ENCODE peak calls at places on chromosomes 5 and 9, in eight cellular contexts. D, L, J, K, M, O, P and Z are unnamed samples.

GRCh38 chr9:70795841-70796240 is 325.6 kb downstream of the TRPM3 start:
- DNase-seq in O (no peak), J (no peak), K (no peak), P (no peak), L (no peak), D (no peak), M (no peak), Z (no peak)

GRCh38 chr9:97954550-97954989 is 16.6 kb upstream of the HEMGN start:
- DNase-seq in L (no peak), P (no peak), M (no peak), O (no peak), D (no peak), J (peak), K (no peak), Z (peak)

GRCh38 chr5:180915924-180916323 is 17.0 kb downstream of the BTNL8 start:
- DNase-seq in D (no peak), O (no peak), K (no peak), J (no peak), P (no peak), L (no peak), M (no peak), Z (no peak)

GRCh38 chr9:3980771-3981170 is 319.1 kb downstream of the GLIS3 start:
- DNase-seq in M (no peak), D (peak), J (no peak), O (no peak), K (no peak), L (no peak), P (peak), Z (peak)

GRCh38 chr9:137194909-137195308 is 5.6 kb downstream of the TPRN start:
- DNase-seq in J (no peak), D (no peak), O (no peak), M (no peak), P (no peak), K (no peak), L (no peak), Z (no peak)

GRCh38 chr5:131513780-131514179 is 121.2 kb downstream of the RAPGEF6 start:
- DNase-seq in P (no peak), O (no peak), L (no peak), K (no peak), M (no peak), J (no peak), D (no peak), Z (no peak)

GRCh38 chr9:110738982-110739381 is 70.4 kb downstream of the MUSK start:
- DNase-seq in O (no peak), J (no peak), K (no peak), D (no peak), M (no peak), P (peak), L (no peak), Z (no peak)

GRCh38 chr5:89204766-89205165 is 321.8 kb upstream of the MEF2C start:
- DNase-seq in O (no peak), K (peak), J (no peak), D (no peak), L (no peak), P (no peak), M (no peak), Z (no peak)

GRCh38 chr5:117435203-117435602 is 860.6 kb upstream of the SEMA6A start:
- DNase-seq in D (no peak), P (no peak), L (no peak), J (no peak), K (no peak), O (no peak), M (no peak), Z (no peak)

GRCh38 chr9:99079542-99079941 is 25.4 kb upstream of the TGFBR1 start:
- DNase-seq in J (no peak), O (no peak), M (no peak), K (no peak), D (no peak), L (no peak), P (no peak), Z (no peak)

GRCh38 chr9:88782931-88783451 is 208.3 kb upstream of the S1PR3 start:
- DNase-seq in K (no peak), P (no peak), J (no peak), O (no peak), D (no peak), M (no peak), L (no peak), Z (no peak)

GRCh38 chr9:125522328-125522725 is 184.7 kb downstream of the MAPKAP1 start:
- DNase-seq in P (peak), D (no peak), K (peak), L (no peak), M (no peak), O (no peak), J (no peak), Z (no peak)

GRCh38 chr9:72149231-72149975 is at the start of gene GDA:
- DNase-seq in J (peak), L (no peak), D (no peak), O (no peak), K (no peak), P (no peak), M (no peak), Z (no peak)

GRCh38 chr5:84092738-84093137 is 291.9 kb downstream of the EDIL3 start:
- DNase-seq in M (no peak), O (no peak), K (no peak), P (no peak), L (no peak), J (no peak), D (no peak), Z (no peak)

GRCh38 chr9:91037511-91038482 is 236.2 kb downstream of the SYK start:
- DNase-seq in M (no peak), L (no peak), O (peak), D (peak), P (peak), K (peak), J (peak), Z (peak)

DNA sequence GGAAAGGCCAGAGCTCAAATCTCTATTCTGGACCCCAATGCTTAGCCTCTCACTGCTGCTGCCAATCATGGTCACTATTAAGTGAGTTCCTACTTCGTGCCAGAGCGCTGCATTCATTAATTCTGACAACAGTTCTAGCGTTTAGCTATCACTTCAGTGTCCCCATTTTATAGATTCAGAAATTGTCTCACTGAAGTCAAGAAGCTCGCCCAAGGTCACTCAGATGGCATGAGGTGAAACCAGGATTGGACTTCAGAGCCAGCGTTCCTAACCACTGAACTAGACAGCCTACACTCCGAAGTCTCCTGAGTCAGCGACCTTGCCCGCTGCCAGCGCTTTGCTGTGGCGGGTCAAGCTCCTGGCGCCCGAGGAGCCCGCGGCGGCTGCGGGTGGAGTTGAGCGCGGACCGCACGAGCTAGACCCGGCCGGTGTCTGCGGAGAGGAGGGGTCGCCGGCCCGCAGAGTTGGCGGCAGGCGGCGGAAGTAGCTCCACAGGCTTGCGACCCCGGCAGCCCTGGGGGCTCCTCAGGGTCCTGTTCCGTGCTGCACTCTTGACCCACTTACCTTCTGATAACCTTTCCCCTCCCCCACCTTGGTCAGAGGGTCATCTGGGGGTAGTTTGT is 2.1 kb upstream of the GABRB2 start:
- DNase-seq in M (no peak), L (no peak), J (no peak), D (no peak), P (no peak), O (no peak), K (no peak), Z (no peak)
- H3K4me3 ChIP-seq in M (no peak), L (peak), J (peak), D (no peak), P (no peak), O (no peak), K (peak), Z (no peak)

DNA sequence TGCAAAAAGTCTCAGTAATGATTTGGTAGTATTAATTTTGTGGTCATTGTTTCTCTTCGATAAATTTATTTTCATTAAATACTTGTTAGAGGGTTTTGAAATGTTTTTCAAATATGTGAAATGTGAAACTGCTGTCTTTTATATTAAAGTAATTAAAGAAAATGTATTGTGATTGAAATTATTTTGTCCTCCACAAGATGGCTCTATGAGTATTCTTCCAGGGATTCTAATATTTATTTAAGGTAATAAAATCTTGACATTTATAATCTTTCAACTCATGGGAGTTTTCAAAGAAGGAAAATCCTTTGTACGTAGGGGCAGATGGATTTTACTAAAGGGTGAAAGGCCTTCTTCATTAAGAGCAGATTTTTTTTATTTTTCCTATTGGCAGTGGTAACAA is 19.3 kb downstream of the ISOC1 start:
- DNase-seq in K (no peak), J (no peak), L (no peak), D (no peak), P (no peak), M (no peak), O (no peak), Z (no peak)
- TF ChIP-seq CTCF in K (no peak), J (peak), L (no peak), D (no peak), P (no peak), M (no peak), O (no peak), Z (no peak)

DNA sequence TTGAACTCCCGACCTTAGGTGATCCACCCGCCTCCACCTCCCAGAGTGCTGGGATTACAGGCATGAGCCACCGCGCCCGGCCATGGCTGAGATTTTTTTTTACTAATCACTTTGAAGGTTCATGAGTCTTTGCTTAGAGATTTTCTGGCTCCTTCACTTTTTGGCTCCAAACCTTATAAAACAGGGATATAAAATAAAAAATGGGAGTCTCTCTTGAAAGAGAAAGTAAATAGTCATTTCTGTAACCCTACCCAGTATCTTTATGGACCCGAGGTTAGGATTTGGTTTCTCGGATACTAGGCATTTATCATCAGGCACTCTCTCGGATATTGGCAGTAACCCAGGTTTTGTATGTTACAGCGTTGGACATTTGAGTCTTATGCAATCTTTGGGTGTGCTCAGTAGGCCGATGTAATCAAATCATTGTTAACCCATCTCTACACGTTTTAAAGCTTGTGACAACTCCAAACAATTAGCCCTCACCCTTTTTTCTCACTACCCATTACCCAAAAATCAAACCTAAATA is 25.3 kb downstream of the STXBP1 start:
- DNase-seq in D (peak), J (no peak), O (peak), P (peak), M (no peak), L (no peak), K (no peak), Z (no peak)
- H3K4me3 ChIP-seq in D (no peak), J (no peak), O (no peak), P (no peak), M (no peak), L (no peak), K (no peak), Z (no peak)

GRCh38 chr9:136089697-136090045 is 5.4 kb downstream of the NACC2 start:
- DNase-seq in D (no peak), K (peak), L (no peak), P (no peak), J (no peak), O (no peak), M (no peak), Z (no peak)
- TF ChIP-seq CTCF in D (no peak), K (peak), L (peak), P (peak), J (peak), O (peak), M (peak), Z (peak)

GRCh38 chr5:140293091-140293996 is 9.6 kb downstream of the PFDN1 start:
- DNase-seq in P (no peak), O (no peak), L (no peak), M (no peak), D (no peak), J (no peak), K (no peak), Z (no peak)
- H3K4me3 ChIP-seq in P (no peak), O (no peak), L (no peak), M (no peak), D (no peak), J (no peak), K (no peak), Z (no peak)

GRCh38 chr5:179342577-179342976 is 2.7 kb downstream of the ADAMTS2 start:
- DNase-seq in P (peak), M (no peak), K (no peak), J (no peak), O (no peak), L (no peak), D (no peak), Z (no peak)

GRCh38 chr5:179343021-179343781 is 2.1 kb downstream of the ADAMTS2 start:
- DNase-seq in L (no peak), P (no peak), O (no peak), K (no peak), D (no peak), M (no peak), J (no peak), Z (no peak)

GRCh38 chr5:179345179-179345428 is 157 bp downstream of the ADAMTS2 start:
- DNase-seq in K (no peak), D (no peak), P (no peak), J (no peak), L (no peak), M (no peak), O (no peak), Z (no peak)

GRCh38 chr5:179344301-179345178 is 721 bp downstream of the ADAMTS2 start:
- DNase-seq in O (no peak), K (no peak), L (no peak), D (peak), P (no peak), J (no peak), M (no peak), Z (no peak)

DNA sequence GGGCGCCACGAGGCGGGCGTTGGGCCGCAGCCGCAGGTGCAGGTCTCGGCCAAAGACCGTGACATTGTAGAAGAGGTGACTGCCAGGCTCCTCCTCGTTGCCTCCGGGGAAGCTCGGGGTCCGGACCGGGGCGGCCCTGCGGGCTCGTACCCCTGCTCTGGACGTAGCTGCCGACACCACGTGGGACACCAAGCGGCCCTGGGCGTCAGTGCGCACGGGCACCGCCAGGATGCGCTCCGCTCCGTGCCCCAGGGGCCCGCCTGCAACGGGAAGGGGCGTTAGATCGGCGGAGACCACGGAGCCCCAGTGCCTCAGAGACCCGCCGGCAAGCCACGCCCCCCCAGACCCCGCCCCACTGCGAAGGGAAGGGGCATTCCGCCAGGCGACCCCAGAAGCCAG is 1.4 kb downstream of the ADAMTS2 start:
- DNase-seq in L (no peak), J (peak), O (no peak), K (no peak), M (no peak), P (peak), D (peak), Z (no peak)
- TF ChIP-seq CTCF in L (peak), J (no peak), O (peak), K (peak), M (peak), P (peak), D (no peak), Z (peak)

GRCh38 chr5:56564451-56565223 is 250.7 kb upstream of the MAP3K1 start:
- DNase-seq in L (no peak), J (no peak), K (no peak), P (peak), O (no peak), D (no peak), M (no peak), Z (no peak)

GRCh38 chr5:56567278-56567677 is 248.1 kb upstream of the MAP3K1 start:
- DNase-seq in M (no peak), D (no peak), J (no peak), O (no peak), P (no peak), L (no peak), K (no peak), Z (no peak)

GRCh38 chr5:56569051-56569450 is 246.3 kb upstream of the MAP3K1 start:
- DNase-seq in M (no peak), L (no peak), D (no peak), J (no peak), P (no peak), K (no peak), O (no peak), Z (no peak)

GRCh38 chr5:56565693-56566092 is 249.7 kb upstream of the MAP3K1 start:
- DNase-seq in D (no peak), K (no peak), J (no peak), O (no peak), L (no peak), M (no peak), P (no peak), Z (no peak)

GRCh38 chr5:56566374-56567249 is 248.7 kb upstream of the MAP3K1 start:
- DNase-seq in L (no peak), M (no peak), J (no peak), P (no peak), D (no peak), O (no peak), K (no peak), Z (no peak)
- H3K4me3 ChIP-seq in L (no peak), M (no peak), J (no peak), P (no peak), D (no peak), O (no peak), K (no peak), Z (no peak)

DNA sequence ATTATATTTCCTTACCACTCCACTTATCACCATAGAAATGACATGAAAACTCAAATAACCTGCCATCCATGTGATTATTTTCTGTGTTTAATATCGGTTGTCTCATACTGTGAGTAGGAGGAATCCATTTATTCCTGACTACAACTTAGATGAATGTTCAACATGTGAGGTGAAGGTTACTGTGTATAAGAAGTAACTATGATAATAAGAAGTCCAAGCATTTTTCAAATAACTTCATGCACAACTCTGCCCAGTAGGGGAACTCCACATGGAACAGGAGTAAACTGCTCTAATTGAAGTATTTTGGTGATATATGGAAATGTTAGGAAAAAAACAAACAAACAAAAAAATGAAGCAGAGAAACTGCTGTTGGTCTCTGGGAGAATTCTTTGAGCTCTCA is 447.5 kb upstream of the GRIN3A start:
- DNase-seq in M (no peak), L (no peak), O (no peak), D (no peak), J (no peak), K (no peak), P (peak), Z (no peak)
- TF ChIP-seq CTCF in M (no peak), L (no peak), O (no peak), D (no peak), J (no peak), K (no peak), P (no peak), Z (no peak)

GRCh38 chr5:1651971-1652872 is 128.5 kb upstream of the LPCAT1 start:
- DNase-seq in D (no peak), J (no peak), L (no peak), M (no peak), P (no peak), K (no peak), O (no peak), Z (no peak)
- H3K4me3 ChIP-seq in D (no peak), J (no peak), L (no peak), M (no peak), P (no peak), K (no peak), O (no peak), Z (no peak)

GRCh38 chr5:145834554-145834916 is 607 bp downstream of the PRELID2 start:
- DNase-seq in M (no peak), P (no peak), D (no peak), L (no peak), K (no peak), J (no peak), O (no peak), Z (no peak)

GRCh38 chr5:145838276-145838675 is 3.1 kb upstream of the PRELID2 start:
- DNase-seq in L (no peak), D (no peak), O (no peak), M (no peak), P (no peak), K (no peak), J (no peak), Z (no peak)

GRCh38 chr5:145833616-145834200 is 1.4 kb downstream of the PRELID2 start:
- DNase-seq in J (no peak), M (no peak), P (no peak), K (no peak), D (no peak), O (no peak), L (no peak), Z (no peak)

GRCh38 chr5:145834917-145835838 is at the start of gene PRELID2:
- DNase-seq in K (peak), D (peak), P (peak), O (peak), M (peak), L (peak), J (peak), Z (no peak)

GRCh38 chr5:145835839-145836222 is 689 bp upstream of the PRELID2 start:
- DNase-seq in M (no peak), L (no peak), P (no peak), O (no peak), J (no peak), D (no peak), K (no peak), Z (no peak)
- TF ChIP-seq CTCF in M (no peak), L (no peak), P (no peak), O (no peak), J (no peak), D (no peak), K (no peak), Z (no peak)